ENCODE peak calls at places on chromosomes 5 and 9, in nine cellular contexts. M, G, W, U, B, P, A, Q and J are unnamed samples. For H3K9me3 and H3K27me3, the result is how much of the 10 kb centered on the place peaks cover.

GRCh38 chr5:71887680-71888079 is 168.6 kb downstream of the CARTPT start:
- DNase-seq in M (peak), G (no peak), W (no peak), U (no peak), B (peak), P (peak), A (peak), Q (no peak), J (no peak)

GRCh38 chr5:42767491-42768105 is 11.0 kb downstream of the CCDC152 start:
- DNase-seq in M (no peak), G (no peak), W (no peak), U (no peak), B (peak), P (no peak), A (peak), Q (no peak), J (no peak)

GRCh38 chr9:69254223-69254622 is 70.8 kb upstream of the ENTREP1 start:
- DNase-seq in M (no peak), G (no peak), W (no peak), U (no peak), B (no peak), P (no peak), A (no peak), Q (no peak), J (no peak)

GRCh38 chr5:39670391-39670790 is 245.6 kb upstream of the DAB2 start:
- DNase-seq in M (no peak), G (no peak), W (no peak), U (no peak), B (no peak), P (peak), A (peak), Q (no peak), J (no peak)

GRCh38 chr5:172505403-172505759 is 51.1 kb upstream of the SH3PXD2B start:
- DNase-seq in M (no peak), G (no peak), W (no peak), U (no peak), B (no peak), P (no peak), A (no peak), Q (no peak), J (peak)

GRCh38 chr5:136769900-136770684 is 404.7 kb upstream of the TRPC7 start:
- DNase-seq in M (peak), G (peak), W (peak), U (peak), B (peak), P (peak), A (peak), Q (peak), J (peak)

GRCh38 chr5:95007953-95008596 is 276.8 kb downstream of the MCTP1 start:
- DNase-seq in M (no peak), G (no peak), W (no peak), U (no peak), B (no peak), P (no peak), A (no peak), Q (no peak), J (no peak)

GRCh38 chr9:130110166-130110565 is 56.5 kb downstream of the GPR107 start:
- DNase-seq in M (no peak), G (no peak), W (no peak), U (no peak), B (no peak), P (no peak), A (no peak), Q (no peak), J (peak)

GRCh38 chr9:5832093-5832542 is 799 bp downstream of the ERMP1 start:
- DNase-seq in M (no peak), G (no peak), W (no peak), U (no peak), B (no peak), P (no peak), A (no peak), Q (no peak), J (no peak)

GRCh38 chr5:147140558-147140957 is 94.3 kb upstream of the STK32A start:
- DNase-seq in M (no peak), G (no peak), W (no peak), U (no peak), B (no peak), P (no peak), A (no peak), Q (no peak), J (no peak)

GRCh38 chr5:137054792-137055191 is 444.3 kb downstream of the SPOCK1 start:
- DNase-seq in M (no peak), G (no peak), W (no peak), U (no peak), B (no peak), P (no peak), A (no peak), Q (no peak), J (no peak)

GRCh38 chr9:79037338-79037737 is 534.4 kb upstream of the TLE4 start:
- DNase-seq in M (no peak), G (no peak), W (no peak), U (no peak), B (no peak), P (no peak), A (no peak), Q (no peak), J (no peak)

GRCh38 chr5:154610321-154611154 is 132.5 kb upstream of the HAND1 start:
- DNase-seq in M (peak), G (peak), W (peak), U (peak), B (peak), P (peak), A (peak), Q (peak), J (peak)

GRCh38 chr5:28117273-28118065 is 1079.1 kb upstream of the CDH9 start:
- DNase-seq in M (no peak), G (no peak), W (no peak), U (no peak), B (no peak), P (no peak), A (no peak), Q (no peak), J (no peak)

GRCh38 chr9:124079176-124079925 is 67.8 kb downstream of the LHX2 start:
- DNase-seq in M (peak), G (no peak), W (peak), U (no peak), B (peak), P (peak), A (no peak), Q (no peak), J (no peak)

GRCh38 chr9:114906922-114907571 is 23.3 kb downstream of the TNFSF8 start:
- DNase-seq in M (peak), G (no peak), W (peak), U (peak), B (peak), P (peak), A (peak), Q (no peak), J (peak)

GRCh38 chr9:124384849-124385248 is 30.4 kb downstream of the PSMB7 start:
- DNase-seq in M (no peak), G (no peak), W (no peak), U (no peak), B (no peak), P (no peak), A (no peak), Q (no peak), J (no peak)

DNA sequence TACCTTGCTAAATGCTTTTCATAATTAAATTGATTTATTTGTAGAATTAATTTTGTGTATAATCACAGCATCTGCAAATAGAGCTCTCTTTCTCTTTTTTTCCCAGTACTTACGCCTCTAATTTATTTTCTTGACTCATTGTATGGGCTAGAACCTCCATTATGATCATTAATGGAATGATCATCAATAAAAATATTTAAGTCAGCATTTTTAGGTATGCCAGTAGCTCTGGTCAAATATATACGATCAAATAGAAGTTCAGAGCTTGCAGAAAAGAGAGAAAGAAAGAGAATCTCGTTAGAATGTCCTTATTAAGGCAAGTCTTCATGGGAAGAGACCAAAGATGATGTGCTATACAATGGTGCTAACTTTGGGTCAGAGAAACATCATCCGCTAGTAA is 202.6 kb downstream of the TLR4 start:
- DNase-seq in M (no peak), G (no peak), W (no peak), U (no peak), B (no peak), P (no peak), A (no peak), Q (no peak), J (no peak)
- H3K9me3 ChIP-seq in M (under half), G (under half), W (under half), U (under half), B (under half), P (under half), A (under half), Q (under half), J (under half)

GRCh38 chr5:59789894-59790293 is 103.6 kb downstream of the PDE4D start:
- DNase-seq in M (no peak), G (no peak), W (no peak), U (no peak), B (no peak), P (no peak), A (no peak), Q (no peak), J (no peak)

GRCh38 chr5:59791602-59792001 is 101.9 kb downstream of the PDE4D start:
- DNase-seq in M (no peak), G (no peak), W (no peak), U (no peak), B (no peak), P (no peak), A (no peak), Q (no peak), J (no peak)

GRCh38 chr5:59791131-59791485 is 102.4 kb downstream of the PDE4D start:
- DNase-seq in M (no peak), G (no peak), W (no peak), U (no peak), B (no peak), P (no peak), A (no peak), Q (no peak), J (no peak)

GRCh38 chr5:59789197-59789596 is 104.3 kb downstream of the PDE4D start:
- DNase-seq in M (peak), G (no peak), W (no peak), U (no peak), B (no peak), P (no peak), A (no peak), Q (no peak), J (no peak)

GRCh38 chr5:59790399-59791130 is 103.0 kb downstream of the PDE4D start:
- DNase-seq in M (peak), G (no peak), W (no peak), U (no peak), B (peak), P (no peak), A (no peak), Q (no peak), J (no peak)
- H3K27me3 ChIP-seq in M (under half), G (under half), W (under half), U (under half), B (under half), P (under half), A (under half), Q (under half), J (under half)

DNA sequence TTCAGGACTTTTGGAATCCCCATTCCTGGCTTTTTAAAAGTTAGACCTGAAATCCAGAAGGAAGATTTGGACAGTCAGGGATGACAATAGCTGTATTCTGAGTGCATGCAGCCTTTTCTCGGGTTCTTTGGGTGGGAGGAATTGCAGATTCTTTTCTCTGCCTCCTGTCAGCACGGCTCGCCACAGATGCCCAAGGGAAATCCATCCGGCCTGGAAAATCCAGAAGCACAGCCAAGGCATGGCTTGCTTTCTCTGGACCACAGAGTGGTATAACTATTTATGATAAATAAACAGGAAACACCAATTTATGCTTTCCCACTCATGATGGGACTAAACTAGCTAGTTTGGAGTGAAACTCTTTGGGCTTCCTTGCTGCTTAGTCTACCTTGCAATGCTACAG is 59.1 kb downstream of the C9orf152 start:
- DNase-seq in M (no peak), G (no peak), W (no peak), U (no peak), B (no peak), P (no peak), A (no peak), Q (no peak), J (no peak)
- H3K4me3 ChIP-seq in M (no peak), G (no peak), W (no peak), U (no peak), B (no peak), P (no peak), A (no peak), Q (no peak), J (no peak)

DNA sequence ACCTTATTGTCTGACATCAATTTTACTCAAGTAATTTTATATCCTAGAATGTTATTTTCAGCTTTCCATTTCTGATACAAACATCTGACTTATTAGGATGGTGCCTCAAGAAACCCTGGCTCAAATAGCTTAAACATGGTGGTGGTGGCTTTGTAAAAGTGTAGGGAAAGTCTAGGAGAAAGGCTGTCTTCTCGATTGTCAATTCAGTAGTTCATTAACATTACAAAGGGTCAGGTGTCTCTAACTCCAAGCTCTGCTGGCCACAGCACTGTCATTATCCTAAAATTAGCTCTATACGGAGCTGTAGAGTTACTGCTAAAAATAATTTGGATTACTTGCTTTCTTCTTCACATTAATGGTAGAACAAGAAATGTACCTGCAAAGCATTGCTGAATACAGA is 1360.1 kb upstream of the CDH6 start:
- DNase-seq in M (no peak), G (no peak), W (no peak), U (no peak), B (no peak), P (peak), A (peak), Q (no peak), J (no peak)
- H3K9me3 ChIP-seq in M (under half), G (under half), W (under half), U (under half), B (under half), P (under half), A (under half), Q (under half), J (under half)

DNA sequence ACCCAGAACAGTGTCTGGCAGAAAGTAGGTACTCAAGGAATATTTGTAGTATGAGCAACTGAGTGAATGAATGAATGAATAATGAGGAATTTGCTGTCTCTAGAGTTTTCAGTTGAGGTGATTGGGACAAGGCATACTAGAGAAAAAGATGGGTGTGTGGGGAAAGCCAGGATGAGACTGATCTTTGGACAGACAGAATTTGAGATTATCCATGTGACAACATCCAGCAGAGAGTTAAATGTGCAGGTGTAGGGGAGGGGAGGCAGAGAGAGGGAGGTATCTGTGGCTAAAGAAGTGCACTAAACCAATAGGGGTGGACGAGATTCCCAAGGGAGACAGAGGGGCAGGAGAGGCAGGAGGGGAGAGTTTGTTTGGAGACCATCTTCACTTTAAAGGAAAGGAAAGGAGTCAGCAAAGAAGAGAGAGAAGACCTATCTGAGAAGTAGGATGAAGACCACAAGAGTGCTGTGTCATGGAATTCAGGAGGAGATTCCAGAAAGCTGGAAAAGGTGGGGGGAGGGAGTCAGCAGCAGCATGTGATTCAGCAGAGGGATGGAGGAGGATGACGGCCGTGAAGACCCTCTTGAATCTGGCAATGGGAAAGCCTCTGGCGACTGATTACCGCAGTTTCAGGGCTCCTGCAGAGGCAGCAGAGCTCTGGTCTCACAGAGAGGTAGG is 3.2 kb downstream of the CPLX2 start:
- DNase-seq in M (no peak), G (no peak), W (no peak), U (no peak), B (no peak), P (no peak), A (no peak), Q (no peak), J (no peak)
- H3K27me3 ChIP-seq in M (under half), G (under half), W (under half), U (under half), B (under half), P (under half), A (half or more), Q (under half), J (under half)

GRCh38 chr5:56159521-56159947 is 73.6 kb downstream of the ANKRD55 start:
- DNase-seq in M (peak), G (no peak), W (no peak), U (no peak), B (no peak), P (no peak), A (no peak), Q (no peak), J (no peak)
- H3K4me3 ChIP-seq in M (no peak), G (no peak), W (no peak), U (no peak), B (no peak), P (no peak), A (no peak), Q (no peak), J (no peak)